ENCODE peak calls at places on chromosomes 3 and 15, in seven cellular contexts. Z is HFFc6, K is choroid plexus epithelial cell, V is BE2C, C is GM12865, H is vagina, E is fibroblast of pulmonary artery. W is an unnamed sample.

GRCh38 chr3:157549498-157549897 is 46.3 kb upstream of the VEPH1 start:
- DNase-seq in Z (no peak), V (no peak), H (no peak), C (no peak), K (peak), E (no peak), W (no peak)

GRCh38 chr3:128372281-128372680 is 94.4 kb downstream of the DNAJB8 start:
- DNase-seq in E (no peak), H (no peak), C (peak), Z (no peak), K (no peak), V (no peak), W (no peak)

GRCh38 chr15:84883916-84884781 is at the start of gene SLC28A1:
- DNase-seq in C (no peak), V (no peak), E (no peak), H (no peak), Z (no peak), K (no peak), W (no peak)

GRCh38 chr3:55364426-55364825 is 122.7 kb downstream of the WNT5A start:
- DNase-seq in V (no peak), E (no peak), H (no peak), C (no peak), K (no peak), Z (peak), W (peak)

GRCh38 chr3:126109860-126110235 is 25.9 kb upstream of the SLC41A3 start:
- DNase-seq in V (no peak), K (no peak), H (no peak), E (no peak), C (no peak), Z (no peak), W (no peak)

GRCh38 chr3:167125612-167126407 is 254.3 kb downstream of the ZBBX start:
- DNase-seq in E (no peak), K (no peak), C (no peak), V (no peak), Z (no peak), H (no peak), W (peak)

GRCh38 chr3:87553058-87553457 is 276.7 kb upstream of the POU1F1 start:
- DNase-seq in H (no peak), C (no peak), Z (no peak), E (no peak), V (no peak), K (no peak), W (no peak)

GRCh38 chr15:71296032-71296686 is 180.9 kb downstream of the THSD4 start:
- DNase-seq in E (peak), C (no peak), V (no peak), Z (peak), K (peak), H (no peak), W (peak)

GRCh38 chr3:115699741-115700140 is 76.4 kb downstream of the GAP43 start:
- DNase-seq in Z (no peak), V (no peak), H (no peak), K (peak), C (no peak), E (peak), W (no peak)

GRCh38 chr3:99505646-99506269 is 132.6 kb upstream of the COL8A1 start:
- DNase-seq in Z (peak), K (peak), V (no peak), E (peak), H (no peak), C (peak), W (peak)

GRCh38 chr3:62090066-62090465 is 283.3 kb downstream of the FEZF2 start:
- DNase-seq in H (no peak), E (no peak), Z (no peak), C (no peak), V (no peak), K (no peak), W (no peak)

GRCh38 chr3:98901032-98901464 is 447 bp downstream of the DCBLD2 start:
- DNase-seq in H (no peak), C (peak), Z (no peak), V (peak), K (peak), E (peak), W (peak)

GRCh38 chr3:78741066-78741645 is 1026.6 kb downstream of the ROBO1 start:
- DNase-seq in K (no peak), Z (no peak), E (no peak), C (no peak), H (no peak), V (no peak), W (no peak)

GRCh38 chr3:2568929-2569328 is 470.3 kb downstream of the CNTN4 start:
- DNase-seq in V (no peak), C (no peak), E (no peak), K (no peak), Z (no peak), H (no peak), W (no peak)

GRCh38 chr15:58387130-58387529 is 44.7 kb upstream of the LIPC start:
- DNase-seq in V (no peak), K (peak), E (peak), C (no peak), Z (peak), H (no peak), W (peak)

GRCh38 chr3:120688121-120688520 is 6.1 kb upstream of the HGD start:
- DNase-seq in E (peak), C (peak), K (peak), V (no peak), Z (peak), H (no peak), W (peak)

GRCh38 chr3:115663414-115663813 is 40.1 kb downstream of the GAP43 start:
- DNase-seq in Z (no peak), K (no peak), C (no peak), E (no peak), H (no peak), V (no peak), W (no peak)

GRCh38 chr3:43879166-43879565 is 188.4 kb downstream of the ABHD5 start:
- DNase-seq in K (peak), Z (no peak), V (no peak), H (peak), C (peak), E (peak), W (no peak)

GRCh38 chr15:44698651-44699050 is 12.5 kb downstream of the PATL2 start:
- DNase-seq in E (no peak), K (no peak), Z (no peak), V (no peak), C (no peak), H (no peak), W (no peak)

GRCh38 chr3:36444909-36445308 is 64.6 kb downstream of the STAC start:
- DNase-seq in E (no peak), K (peak), C (no peak), Z (no peak), H (no peak), V (no peak), W (no peak)

GRCh38 chr3:196431193-196432136 is 762 bp downstream of the UBXN7 start:
- DNase-seq in C (peak), V (peak), K (peak), H (no peak), E (peak), Z (peak), W (peak)

GRCh38 chr15:45510758-45511280 is 11.7 kb downstream of the SLC30A4 start:
- DNase-seq in K (no peak), C (no peak), V (no peak), E (no peak), Z (no peak), H (no peak), W (no peak)

DNA sequence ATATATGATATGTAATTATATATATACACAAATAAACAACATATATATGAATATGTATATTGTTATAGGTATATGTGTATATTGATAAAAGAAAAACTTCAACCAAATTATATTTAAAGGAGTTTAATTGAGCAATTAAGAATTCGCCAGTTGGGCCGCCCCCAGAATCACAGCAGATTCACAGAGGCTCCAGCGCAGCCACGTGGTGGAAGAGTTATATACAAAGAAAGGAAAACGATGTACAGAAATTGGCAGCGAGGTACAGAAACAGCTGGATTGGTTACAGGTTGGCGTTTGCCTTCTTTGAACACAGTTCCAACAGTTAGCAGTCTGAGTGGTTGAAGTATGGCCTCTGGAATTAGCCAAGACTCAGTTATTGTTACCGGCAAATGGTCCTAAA is 137.3 kb upstream of the SLC24A5 start:
- DNase-seq in C (no peak), K (no peak), V (no peak), Z (no peak), H (no peak), E (peak), W (no peak)
- TF ChIP-seq CTCF in C (no peak), K (no peak), V (no peak), Z (peak), H (no peak), E (no peak), W (peak)

GRCh38 chr3:50630916-50631315 is 14.0 kb downstream of the MAPKAPK3 start:
- DNase-seq in H (no peak), K (no peak), E (no peak), V (peak), Z (no peak), C (no peak), W (no peak)
- TF ChIP-seq CTCF in H (no peak), K (no peak), E (no peak), V (no peak), Z (peak), C (no peak), W (no peak)

GRCh38 chr15:98649621-98649995 is 1.3 kb downstream of the IGF1R start:
- DNase-seq in H (no peak), Z (no peak), C (peak), V (peak), E (peak), K (no peak), W (no peak)

GRCh38 chr15:98648654-98649537 is 557 bp downstream of the IGF1R start:
- DNase-seq in K (peak), H (no peak), E (peak), Z (peak), V (peak), C (peak), W (peak)

GRCh38 chr15:98646546-98647025 is 1.8 kb upstream of the IGF1R start:
- DNase-seq in K (no peak), Z (no peak), C (no peak), E (no peak), V (no peak), H (no peak), W (no peak)

GRCh38 chr15:98647026-98647773 is 1.1 kb upstream of the IGF1R start:
- DNase-seq in Z (peak), V (peak), E (peak), C (peak), K (peak), H (no peak), W (peak)

DNA sequence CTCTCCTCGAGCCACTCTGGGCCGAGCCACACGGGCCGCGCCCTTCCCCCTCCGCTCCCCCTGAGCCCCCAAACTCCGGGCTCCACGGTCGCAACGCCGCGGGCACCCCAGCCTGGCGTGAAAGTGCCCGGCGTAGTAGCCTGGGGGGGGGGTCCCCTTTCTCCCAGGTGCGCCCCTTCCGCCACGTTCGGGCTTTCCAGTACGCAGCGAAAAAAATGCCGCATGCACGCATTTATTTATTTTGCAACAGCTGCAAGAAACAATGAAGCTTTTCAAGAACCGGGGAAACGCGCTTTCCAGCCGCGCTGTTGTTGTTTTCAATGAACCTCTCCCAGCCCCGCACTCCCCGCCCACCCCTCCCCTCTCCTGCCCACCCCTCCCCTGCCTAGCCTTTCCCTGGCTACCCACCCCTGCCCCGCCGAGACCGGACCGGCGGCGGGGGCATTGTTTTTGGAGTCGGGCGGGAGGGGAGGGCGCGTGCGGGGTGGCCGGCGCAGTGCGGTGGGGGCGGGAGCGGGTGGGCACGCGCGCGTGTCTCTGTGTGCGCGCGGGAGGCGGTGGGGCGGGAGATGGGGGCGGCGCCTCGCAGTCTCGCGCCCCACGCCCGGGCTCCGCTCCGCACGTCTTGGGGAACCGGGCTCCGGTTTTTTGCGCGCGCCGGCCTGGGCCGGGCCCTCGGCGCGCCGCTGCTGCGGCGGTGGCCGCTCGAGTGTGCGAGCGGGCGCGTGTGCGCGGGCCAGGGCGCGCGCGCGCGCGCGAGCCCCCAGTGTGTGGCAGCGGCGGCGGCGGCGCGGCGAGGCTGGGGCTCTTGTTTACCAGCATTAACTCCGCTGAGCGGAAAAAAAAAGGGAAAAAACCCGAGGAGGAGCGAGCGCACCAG is at the start of gene IGF1R:
- DNase-seq in Z (peak), K (peak), E (peak), V (peak), C (peak), H (no peak), W (peak)
- TF ChIP-seq CTCF in Z (peak), K (peak), E (no peak), V (no peak), C (no peak), H (peak), W (no peak)

GRCh38 chr3:123444744-123445143 is 4.1 kb downstream of the ADCY5 start:
- DNase-seq in Z (no peak), V (no peak), C (no peak), E (no peak), H (no peak), K (no peak), W (no peak)
- TF ChIP-seq CTCF in Z (peak), V (peak), C (no peak), E (no peak), H (no peak), K (peak), W (peak)

GRCh38 chr15:36996121-36996520 is 104.2 kb downstream of the MEIS2 start:
- DNase-seq in C (no peak), K (no peak), V (no peak), Z (no peak), E (no peak), H (no peak), W (no peak)

GRCh38 chr15:36996538-36997181 is 103.7 kb downstream of the MEIS2 start:
- DNase-seq in K (no peak), C (no peak), E (no peak), H (no peak), Z (no peak), V (no peak), W (peak)

GRCh38 chr15:37002041-37002689 is 98.2 kb downstream of the MEIS2 start:
- DNase-seq in V (peak), Z (no peak), E (no peak), H (no peak), C (no peak), K (no peak), W (no peak)

GRCh38 chr15:37001436-37001835 is 98.9 kb downstream of the MEIS2 start:
- DNase-seq in C (no peak), Z (no peak), V (no peak), E (no peak), H (no peak), K (no peak), W (no peak)

DNA sequence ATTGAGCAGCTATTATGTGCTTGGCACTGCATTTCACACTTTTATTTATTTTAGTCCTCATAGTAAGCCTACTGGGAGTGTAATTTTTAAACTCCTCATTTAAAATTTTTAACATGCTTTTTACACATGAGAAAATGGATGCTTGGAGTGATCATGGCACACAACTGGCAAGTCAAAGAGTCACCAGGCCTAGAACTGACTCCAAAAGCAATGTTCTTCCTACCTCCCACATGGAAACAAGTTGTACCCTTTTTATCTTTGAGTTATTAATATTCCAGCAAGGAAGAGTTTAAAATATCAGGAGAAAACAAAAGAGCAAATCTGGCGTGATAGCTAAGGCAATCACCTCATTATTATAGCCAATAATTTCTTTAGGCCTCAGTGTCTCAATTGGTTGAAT is 100.6 kb downstream of the MEIS2 start:
- DNase-seq in K (no peak), C (no peak), Z (no peak), V (no peak), E (no peak), H (no peak), W (no peak)
- TF ChIP-seq CTCF in K (no peak), C (no peak), Z (no peak), V (no peak), E (no peak), H (no peak), W (no peak)

GRCh38 chr3:194269610-194270145 is 81.5 kb downstream of the CPN2 start:
- DNase-seq in K (peak), Z (no peak), V (no peak), C (no peak), H (no peak), E (peak), W (peak)
- TF ChIP-seq CTCF in K (peak), Z (no peak), V (no peak), C (no peak), H (no peak), E (peak), W (peak)